ENCODE peak calls at places on chromosomes 3 and 15, in nine cellular contexts. M is endodermal cell, N is A549, T is SK-N-SH, Q is HL-60, S is sigmoid colon, F is K562, D is AG04450, L is MM.1S. V is an unnamed sample.

GRCh38 chr3:161224786-161225185 is 3.7 kb downstream of the NMD3 start:
- DNase-seq in M (no peak), N (no peak), T (no peak), Q (no peak), S (no peak), F (no peak), D (no peak), L (no peak), V (no peak)

GRCh38 chr15:39399600-39399999 is 181.3 kb upstream of the THBS1 start:
- DNase-seq in M (no peak), N (no peak), T (no peak), Q (no peak), S (no peak), F (no peak), D (no peak), L (no peak), V (no peak)

GRCh38 chr3:9649791-9650521 is 651 bp downstream of the MTMR14 start:
- DNase-seq in M (no peak), N (peak), T (peak), Q (peak), S (no peak), F (peak), D (no peak), L (no peak), V (no peak)

GRCh38 chr3:187041362-187042061 is 97.8 kb downstream of the RPL39L start:
- DNase-seq in M (no peak), N (no peak), T (no peak), Q (peak), S (no peak), F (peak), D (no peak), L (peak), V (no peak)

GRCh38 chr3:186277268-186277909 is 84.6 kb downstream of the DGKG start:
- DNase-seq in M (peak), N (no peak), T (no peak), Q (no peak), S (no peak), F (peak), D (peak), L (no peak), V (no peak)

GRCh38 chr3:63911395-63911900 is 735 bp downstream of the SCAANT1 start:
- DNase-seq in M (no peak), N (no peak), T (no peak), Q (no peak), S (no peak), F (no peak), D (no peak), L (no peak), V (no peak)

GRCh38 chr3:30578479-30578878 is 27.9 kb upstream of the TGFBR2 start:
- DNase-seq in M (no peak), N (no peak), T (no peak), Q (peak), S (peak), F (no peak), D (peak), L (peak), V (peak)

GRCh38 chr3:19029837-19030835 is 118.2 kb upstream of the KCNH8 start:
- DNase-seq in M (peak), N (no peak), T (peak), Q (no peak), S (no peak), F (no peak), D (no peak), L (no peak), V (peak)

GRCh38 chr3:189787622-189788021 is 156.4 kb downstream of the TP63 start:
- DNase-seq in M (no peak), N (no peak), T (no peak), Q (no peak), S (no peak), F (no peak), D (no peak), L (no peak), V (no peak)

GRCh38 chr3:29183346-29184087 is 97.4 kb upstream of the RBMS3 start:
- DNase-seq in M (no peak), N (no peak), T (no peak), Q (no peak), S (no peak), F (no peak), D (no peak), L (no peak), V (no peak)

GRCh38 chr3:70854108-70854507 is 541.7 kb upstream of the MDFIC2 start:
- DNase-seq in M (no peak), N (no peak), T (no peak), Q (no peak), S (no peak), F (no peak), D (no peak), L (no peak), V (no peak)

GRCh38 chr15:70723124-70723427 is 40.3 kb downstream of the UACA start:
- DNase-seq in M (no peak), N (no peak), T (no peak), Q (no peak), S (no peak), F (no peak), D (no peak), L (no peak), V (no peak)

GRCh38 chr3:183298708-183299153 is 45.7 kb downstream of the B3GNT5 start:
- DNase-seq in M (peak), N (no peak), T (no peak), Q (peak), S (peak), F (peak), D (peak), L (no peak), V (no peak)

GRCh38 chr3:43998841-43999805 is 242.6 kb upstream of the TOPAZ1 start:
- DNase-seq in M (peak), N (peak), T (peak), Q (no peak), S (no peak), F (no peak), D (no peak), L (peak), V (no peak)

GRCh38 chr15:85704021-85704420 is 90.7 kb downstream of the KLHL25 start:
- DNase-seq in M (no peak), N (no peak), T (no peak), Q (no peak), S (no peak), F (no peak), D (no peak), L (no peak), V (no peak)

GRCh38 chr15:97316362-97316761 is 644.1 kb upstream of the ARRDC4 start:
- DNase-seq in M (no peak), N (no peak), T (no peak), Q (no peak), S (no peak), F (no peak), D (no peak), L (no peak), V (no peak)

GRCh38 chr3:50587806-50588758 is 18.8 kb downstream of the HEMK1 start:
- DNase-seq in M (no peak), N (no peak), T (no peak), Q (no peak), S (no peak), F (no peak), D (no peak), L (no peak), V (no peak)
- H3K27ac ChIP-seq in M (no peak), N (no peak), T (no peak), Q (no peak), S (no peak), F (peak), D (no peak), L (no peak), V (no peak)

DNA sequence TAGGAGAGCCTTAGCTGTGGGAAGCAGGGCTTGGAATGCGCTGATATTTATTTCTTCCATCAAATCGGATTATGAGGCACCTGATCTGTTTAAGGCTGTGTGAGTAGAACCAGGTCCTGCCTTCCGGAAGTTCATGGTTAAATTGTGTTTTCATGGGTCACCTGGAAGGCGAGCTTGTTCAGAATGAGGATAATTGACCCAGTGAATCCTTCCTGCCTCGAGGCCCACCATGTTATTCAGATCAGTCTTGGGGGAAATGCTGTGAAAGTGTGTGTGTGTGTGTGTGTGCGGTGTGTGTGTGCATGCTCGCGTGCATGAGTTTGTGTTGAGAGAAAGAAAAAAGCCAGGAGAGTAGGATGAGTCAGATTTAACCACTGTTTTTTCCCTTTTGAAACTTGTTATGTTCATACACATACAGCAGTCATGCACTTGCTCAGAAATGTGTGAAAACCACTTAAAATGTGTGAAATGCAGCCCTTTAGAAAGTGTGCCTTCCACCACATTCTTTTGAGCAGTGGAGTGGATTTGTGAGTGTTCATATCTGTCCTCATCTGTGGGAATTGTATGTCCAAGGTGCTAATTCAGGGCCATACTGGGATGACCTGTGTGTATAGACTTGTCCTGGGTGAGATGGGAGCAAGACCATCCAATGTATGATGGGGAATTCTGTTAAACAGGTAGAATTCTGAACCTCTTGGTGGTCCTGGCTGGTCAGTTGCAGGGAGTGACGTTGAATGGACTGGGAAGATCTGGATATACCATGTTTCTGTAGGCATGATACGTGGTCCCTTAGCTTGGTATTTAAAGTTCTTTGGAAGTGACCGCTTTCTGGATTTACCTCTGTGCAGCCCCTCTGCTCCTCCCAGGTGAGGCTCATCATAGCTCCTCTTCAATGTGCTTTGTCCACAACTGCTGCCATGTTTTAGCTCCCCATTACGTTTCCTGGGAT is 36.9 kb downstream of the SMAD3 start:
- DNase-seq in M (no peak), N (no peak), T (no peak), Q (no peak), S (no peak), F (no peak), D (no peak), L (peak), V (no peak)
- H3K27ac ChIP-seq in M (no peak), N (peak), T (no peak), Q (no peak), S (no peak), F (no peak), D (peak), L (peak), V (peak)

GRCh38 chr15:75666823-75667501 is 19.2 kb downstream of the SNX33 start:
- DNase-seq in M (no peak), N (peak), T (no peak), Q (no peak), S (no peak), F (no peak), D (peak), L (no peak), V (peak)

GRCh38 chr15:75669879-75670212 is 22.1 kb downstream of the SNX33 start:
- DNase-seq in M (no peak), N (no peak), T (no peak), Q (no peak), S (no peak), F (no peak), D (no peak), L (no peak), V (no peak)

GRCh38 chr15:75671684-75672083 is 24.0 kb downstream of the SNX33 start:
- DNase-seq in M (no peak), N (no peak), T (no peak), Q (no peak), S (no peak), F (no peak), D (no peak), L (no peak), V (no peak)

GRCh38 chr15:75672111-75672602 is 24.4 kb downstream of the SNX33 start:
- DNase-seq in M (peak), N (no peak), T (no peak), Q (no peak), S (no peak), F (no peak), D (no peak), L (no peak), V (no peak)

GRCh38 chr15:75669191-75669878 is 21.6 kb downstream of the SNX33 start:
- DNase-seq in M (no peak), N (no peak), T (no peak), Q (no peak), S (no peak), F (no peak), D (no peak), L (no peak), V (peak)
- H3K27ac ChIP-seq in M (no peak), N (peak), T (no peak), Q (no peak), S (no peak), F (no peak), D (no peak), L (no peak), V (peak)

DNA sequence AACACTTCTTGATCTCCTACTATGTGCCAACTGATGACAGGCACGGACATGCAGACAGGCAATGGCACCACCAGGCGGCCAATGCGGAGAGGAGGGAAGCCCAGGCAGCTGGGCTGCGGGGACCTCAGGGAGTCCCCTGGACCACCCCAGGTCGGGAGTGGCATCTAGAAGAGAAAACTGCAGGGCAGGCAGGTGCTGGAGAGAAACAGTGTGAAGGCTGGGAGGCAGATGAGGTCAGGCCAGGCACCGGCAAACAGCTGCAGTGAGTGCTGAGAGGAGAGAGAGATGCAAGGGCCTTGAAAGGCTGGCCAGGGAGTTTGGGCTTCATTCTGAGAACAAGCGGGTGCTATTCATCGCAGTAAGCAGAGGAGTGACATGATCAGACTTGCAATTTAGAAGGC is 29.1 kb downstream of the SLC6A1 start:
- DNase-seq in M (peak), N (no peak), T (no peak), Q (no peak), S (no peak), F (no peak), D (no peak), L (no peak), V (no peak)
- H3K27ac ChIP-seq in M (no peak), N (no peak), T (no peak), Q (no peak), S (no peak), F (no peak), D (no peak), L (no peak), V (no peak)

GRCh38 chr3:85148056-85148455 is 189.3 kb downstream of the CADM2 start:
- DNase-seq in M (no peak), N (no peak), T (no peak), Q (no peak), S (no peak), F (no peak), D (no peak), L (no peak), V (no peak)

GRCh38 chr3:85151555-85151954 is 192.8 kb downstream of the CADM2 start:
- DNase-seq in M (no peak), N (no peak), T (no peak), Q (no peak), S (no peak), F (no peak), D (no peak), L (no peak), V (no peak)
- H3K27ac ChIP-seq in M (no peak), N (no peak), T (no peak), Q (no peak), S (no peak), F (no peak), D (no peak), L (no peak), V (no peak)

GRCh38 chr3:47617061-47618010 is 38.7 kb upstream of the CSPG5 start:
- DNase-seq in M (no peak), N (no peak), T (no peak), Q (no peak), S (no peak), F (no peak), D (no peak), L (no peak), V (no peak)
- H3K27ac ChIP-seq in M (no peak), N (no peak), T (no peak), Q (no peak), S (no peak), F (no peak), D (no peak), L (no peak), V (no peak)

GRCh38 chr3:151203053-151203420 is at the start of gene GPR171:
- DNase-seq in M (no peak), N (no peak), T (no peak), Q (no peak), S (no peak), F (no peak), D (no peak), L (peak), V (no peak)
- H3K27ac ChIP-seq in M (no peak), N (no peak), T (no peak), Q (no peak), S (no peak), F (no peak), D (no peak), L (peak), V (no peak)

GRCh38 chr15:64842986-64843561 is 1.4 kb downstream of the PLEKHO2 start:
- DNase-seq in M (peak), N (no peak), T (peak), Q (peak), S (peak), F (no peak), D (no peak), L (no peak), V (no peak)

GRCh38 chr15:64843996-64844395 is 2.3 kb downstream of the PLEKHO2 start:
- DNase-seq in M (peak), N (no peak), T (no peak), Q (no peak), S (peak), F (no peak), D (no peak), L (no peak), V (no peak)

GRCh38 chr15:64845183-64845611 is 3.5 kb downstream of the PLEKHO2 start:
- DNase-seq in M (no peak), N (no peak), T (peak), Q (no peak), S (peak), F (no peak), D (no peak), L (no peak), V (no peak)

GRCh38 chr15:64845826-64846225 is 4.1 kb downstream of the PLEKHO2 start:
- DNase-seq in M (peak), N (no peak), T (no peak), Q (no peak), S (peak), F (no peak), D (no peak), L (no peak), V (no peak)

DNA sequence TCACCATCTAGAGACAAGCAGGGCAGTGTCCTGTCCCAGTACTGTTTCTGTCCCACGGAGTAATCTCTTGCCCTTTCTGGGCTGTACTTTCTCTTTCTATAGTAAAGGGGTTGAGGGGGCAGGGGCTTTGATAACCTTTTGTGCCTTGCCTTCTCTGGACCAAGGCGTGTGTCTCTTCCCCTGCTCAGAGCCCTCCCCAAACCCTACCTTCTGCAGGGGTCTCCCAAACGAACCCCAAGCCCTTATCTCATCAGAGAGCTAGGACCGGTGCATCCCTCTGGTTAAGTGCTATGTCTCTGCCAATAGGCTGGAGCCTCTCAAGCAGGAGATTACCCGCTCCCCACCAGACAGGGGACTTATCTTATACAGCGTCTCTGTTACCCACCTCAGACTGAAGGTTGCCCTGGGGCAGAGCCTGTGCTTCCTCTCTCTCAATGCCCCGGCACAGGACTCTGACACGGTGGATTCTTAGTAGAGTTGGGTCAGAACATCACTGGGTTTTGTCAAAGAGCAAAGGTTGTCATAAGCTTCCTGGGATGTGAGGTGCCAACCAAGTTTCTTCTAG is 2.9 kb downstream of the PLEKHO2 start:
- DNase-seq in M (peak), N (no peak), T (peak), Q (no peak), S (peak), F (no peak), D (no peak), L (no peak), V (no peak)
- H3K27ac ChIP-seq in M (no peak), N (no peak), T (peak), Q (no peak), S (peak), F (no peak), D (peak), L (peak), V (no peak)

DNA sequence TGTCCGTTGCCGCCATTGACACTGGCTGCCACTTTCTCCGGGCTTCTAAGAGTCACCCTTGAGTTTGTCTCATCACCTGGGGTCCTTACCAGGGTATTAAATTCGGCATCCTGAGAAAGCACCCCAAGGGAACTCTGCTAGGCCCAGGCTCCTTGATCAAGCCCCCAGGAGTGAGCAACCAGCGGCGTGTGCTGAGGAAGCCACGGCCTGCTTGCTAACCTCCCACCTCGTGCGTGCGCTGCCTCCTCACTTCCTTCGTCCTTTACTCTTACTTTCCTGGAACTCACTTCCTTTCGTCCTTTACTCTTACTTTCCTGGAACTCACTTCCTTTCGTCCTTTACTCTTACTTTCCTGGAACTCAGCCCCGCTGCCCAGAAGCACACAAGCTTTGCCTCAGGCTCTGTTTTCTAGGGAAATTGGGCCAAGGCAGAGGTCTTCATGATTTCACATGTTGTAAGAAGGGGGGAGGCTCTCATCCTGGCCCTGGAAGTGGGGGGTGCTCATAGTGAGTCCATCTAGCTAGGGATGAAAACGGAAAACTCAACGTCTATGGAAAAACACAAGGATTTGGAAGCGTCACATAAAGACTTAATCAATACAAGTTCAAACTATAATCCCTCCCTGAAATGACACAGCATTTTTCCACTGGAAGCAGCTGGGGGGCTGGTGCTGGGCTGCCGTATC is 36.7 kb upstream of the BDH1 start:
- DNase-seq in M (no peak), N (no peak), T (no peak), Q (no peak), S (no peak), F (no peak), D (no peak), L (no peak), V (no peak)
- H3K27ac ChIP-seq in M (no peak), N (peak), T (no peak), Q (no peak), S (no peak), F (peak), D (no peak), L (no peak), V (no peak)